ENCODE peak calls at places on chromosomes 1 and 21, in five cellular contexts. Q, R, U, T and K are unnamed samples. For H3K9me3, the result is how much of the 10 kb centered on the place peaks cover.

GRCh38 chr1:234260578-234260977 is 112.7 kb upstream of the COA6 start:
- DNase-seq in Q (no peak), T (peak), R (no peak), U (no peak), K (no peak)

GRCh38 chr21:16084776-16085364 is 355.1 kb downstream of the USP25 start:
- DNase-seq in U (no peak), T (peak), Q (no peak), R (peak), K (no peak)

GRCh38 chr1:211420845-211421454 is 71.0 kb downstream of the RD3 start:
- DNase-seq in T (no peak), Q (no peak), U (no peak), R (no peak), K (no peak)

GRCh38 chr1:20184481-20184900 is 1.4 kb upstream of the UBXN10 start:
- DNase-seq in U (no peak), Q (no peak), R (no peak), T (no peak), K (no peak)

GRCh38 chr1:23984417-23985186 is 4.5 kb upstream of the SRSF10 start:
- DNase-seq in Q (no peak), R (no peak), U (no peak), T (peak), K (no peak)

GRCh38 chr1:998905-999796 is 746 bp downstream of the HES4 start:
- DNase-seq in U (peak), T (peak), Q (no peak), R (no peak), K (no peak)

GRCh38 chr21:44443291-44443890 is 11.9 kb upstream of the LRRC3 start:
- DNase-seq in R (no peak), U (no peak), T (no peak), Q (no peak), K (no peak)

GRCh38 chr1:19597463-19598309 is 46.4 kb upstream of the NBL1 start:
- DNase-seq in U (no peak), Q (no peak), R (no peak), T (peak), K (no peak)

GRCh38 chr1:113508364-113509164 is 118.2 kb downstream of the MAGI3 start:
- DNase-seq in T (no peak), R (no peak), Q (no peak), U (no peak), K (no peak)

GRCh38 chr1:201059401-201059800 is 35.9 kb upstream of the KIF21B start:
- DNase-seq in U (no peak), R (no peak), T (no peak), Q (no peak), K (no peak)

GRCh38 chr21:42112857-42113256 is 41.7 kb downstream of the UMODL1 start:
- DNase-seq in R (no peak), Q (no peak), T (peak), U (no peak), K (no peak)

GRCh38 chr1:69737527-69738176 is 169.9 kb downstream of the LRRC7 start:
- DNase-seq in U (no peak), T (peak), Q (no peak), R (no peak), K (no peak)

GRCh38 chr1:46526689-46527291 is 24.7 kb downstream of the KNCN start:
- DNase-seq in R (no peak), Q (no peak), U (no peak), T (no peak), K (no peak)

GRCh38 chr1:179340915-179341314 is 24.9 kb upstream of the AXDND1 start:
- DNase-seq in R (no peak), T (no peak), U (no peak), Q (no peak), K (no peak)

GRCh38 chr1:105793541-105794146 is 1262.8 kb upstream of the PRMT6 start:
- DNase-seq in U (no peak), R (no peak), Q (no peak), T (peak), K (no peak)

GRCh38 chr1:214446772-214447556 is 104.4 kb downstream of the PTPN14 start:
- DNase-seq in R (no peak), Q (no peak), T (peak), U (peak), K (no peak)

GRCh38 chr1:164950453-164951052 is 391.6 kb downstream of the PBX1 start:
- DNase-seq in U (no peak), T (no peak), R (no peak), Q (no peak), K (no peak)

GRCh38 chr1:12629521-12629956 is 11.5 kb upstream of the DHRS3 start:
- DNase-seq in T (no peak), U (no peak), R (no peak), Q (no peak), K (no peak)

GRCh38 chr1:102970496-102971078 is 137.7 kb downstream of the COL11A1 start:
- DNase-seq in T (peak), R (no peak), U (no peak), Q (no peak), K (no peak)

GRCh38 chr1:10628685-10629084 is 153.9 kb downstream of the PEX14 start:
- DNase-seq in R (no peak), T (no peak), Q (no peak), U (no peak), K (no peak)

GRCh38 chr1:181482521-181483083 is 715 bp upstream of the CACNA1E start:
- DNase-seq in R (no peak), Q (peak), U (peak), T (no peak), K (no peak)

GRCh38 chr1:113758631-113759340 is 500 bp downstream of the PHTF1 start:
- DNase-seq in Q (peak), U (peak), R (peak), T (peak), K (peak)

GRCh38 chr1:99748419-99748818 is 18.0 kb downstream of the FRRS1 start:
- DNase-seq in R (no peak), Q (no peak), U (no peak), T (peak), K (no peak)

GRCh38 chr1:2414297-2414958 is 2.1 kb upstream of the PEX10 start:
- DNase-seq in T (peak), R (peak), U (peak), Q (peak), K (peak)

GRCh38 chr1:198934901-198935301 is 296.1 kb downstream of the PTPRC start:
- DNase-seq in T (peak), R (no peak), Q (peak), U (no peak), K (peak)

GRCh38 chr1:8364528-8365442 is 46.9 kb downstream of the SLC45A1 start:
- DNase-seq in R (peak), Q (no peak), U (no peak), T (no peak), K (no peak)

GRCh38 chr1:79617777-79618176 is 611.2 kb upstream of the ADGRL4 start:
- DNase-seq in R (no peak), U (no peak), Q (no peak), T (peak), K (no peak)

GRCh38 chr1:117001254-117001927 is at the start of gene CD101:
- DNase-seq in T (no peak), R (no peak), U (no peak), Q (no peak), K (no peak)

GRCh38 chr1:13517193-13517812 is 3.5 kb upstream of the LRRC38 start:
- DNase-seq in R (no peak), T (peak), Q (no peak), U (no peak), K (no peak)

GRCh38 chr1:111221633-111222286 is 5.8 kb upstream of the CHI3L2 start:
- DNase-seq in Q (peak), R (no peak), U (no peak), T (no peak), K (no peak)

GRCh38 chr1:53672243-53672642 is 66.7 kb downstream of the GLIS1 start:
- DNase-seq in Q (no peak), T (no peak), R (no peak), U (no peak), K (no peak)

GRCh38 chr1:201678264-201679101 is 139.6 kb downstream of the NAV1 start:
- DNase-seq in Q (no peak), U (no peak), R (no peak), T (no peak), K (no peak)

DNA sequence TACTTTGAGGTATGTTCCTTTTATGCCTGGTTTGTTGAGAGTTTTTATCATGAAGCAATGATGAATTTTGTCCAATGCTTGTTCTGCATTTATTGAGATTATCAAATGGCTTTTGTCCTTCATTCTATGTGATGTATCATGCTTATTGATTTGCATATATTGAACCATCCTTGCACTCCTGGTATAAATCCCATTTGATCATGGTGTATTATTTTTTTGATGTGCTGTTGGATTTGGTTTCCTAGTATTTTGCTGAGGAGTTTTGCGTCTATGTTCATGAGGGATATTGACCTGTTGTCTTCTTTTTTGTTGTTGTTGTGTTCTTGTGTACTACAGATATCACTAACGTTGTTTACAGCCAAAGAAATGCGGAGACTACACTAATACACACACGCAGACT is 4.1 kb downstream of the DNAH14 start:
- DNase-seq in T (no peak), Q (no peak), R (no peak), U (no peak), K (no peak)
- H3K9me3 ChIP-seq in T (half or more), Q (under half), R (under half), U (under half), K (under half)

GRCh38 chr1:152225678-152226077 is 1.7 kb upstream of the HRNR start:
- DNase-seq in U (no peak), T (peak), Q (no peak), R (no peak), K (no peak)
- H3K9me3 ChIP-seq in U (under half), T (under half), Q (under half), R (under half), K (under half)

DNA sequence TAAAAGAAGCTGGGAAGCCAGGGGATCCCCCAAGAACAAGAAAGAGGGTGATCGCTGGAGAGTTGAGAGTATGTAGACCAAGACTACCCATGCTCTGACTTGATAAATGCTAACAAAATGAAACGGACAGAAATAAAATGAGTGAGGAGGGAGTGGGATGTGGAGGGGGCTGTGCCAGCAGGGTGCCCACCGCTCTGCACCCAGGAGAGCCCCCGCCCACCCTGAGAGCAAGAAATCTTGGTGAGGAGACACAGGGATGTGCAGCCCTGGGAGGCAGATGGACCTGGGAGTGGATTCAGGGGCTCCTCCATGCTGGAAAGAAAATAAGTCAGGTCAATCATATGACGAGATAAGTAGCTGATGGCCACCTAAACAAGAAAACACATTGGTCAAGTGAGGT is 590.9 kb downstream of the AJAP1 start:
- DNase-seq in R (no peak), U (no peak), T (no peak), Q (no peak), K (no peak)
- H3K9me3 ChIP-seq in R (under half), U (under half), T (under half), Q (under half), K (under half)

GRCh38 chr1:93244298-93245069 is 64.0 kb downstream of the CCDC18 start:
- DNase-seq in Q (no peak), U (no peak), T (no peak), R (no peak), K (no peak)

GRCh38 chr1:93237021-93237420 is 56.5 kb downstream of the CCDC18 start:
- DNase-seq in U (no peak), Q (no peak), T (no peak), R (no peak), K (no peak)

GRCh38 chr1:93238425-93238824 is 57.9 kb downstream of the CCDC18 start:
- DNase-seq in R (no peak), U (no peak), T (no peak), Q (no peak), K (no peak)

GRCh38 chr1:93235261-93235660 is 54.7 kb downstream of the CCDC18 start:
- DNase-seq in R (no peak), U (no peak), Q (no peak), T (no peak), K (no peak)

GRCh38 chr1:93239862-93240261 is 59.3 kb downstream of the CCDC18 start:
- DNase-seq in R (no peak), T (no peak), Q (no peak), U (no peak), K (no peak)
- H3K9me3 ChIP-seq in R (under half), T (under half), Q (under half), U (under half), K (under half)